ENCODE peak calls at places on chromosomes 11 and 22, in five cellular contexts. One of them, this sample, is unnamed.

GRCh38 chr11:106956887-106957505 is 61.3 kb downstream of the GUCY1A2 start:
- DNase-seq in left lung: peak
- DNase-seq in GM06990: no peak
- DNase-seq in activated B cell treated with CpG ODN at 0.5 μM for 24 hours: no peak
- DNase-seq in progenitor cell of endocrine pancreas: no peak
- DNase-seq in this sample: no peak

GRCh38 chr11:94821439-94821838 is 53.3 kb downstream of the AMOTL1 start:
- DNase-seq in left lung: peak
- DNase-seq in GM06990: no peak
- DNase-seq in activated B cell treated with CpG ODN at 0.5 μM for 24 hours: no peak
- DNase-seq in progenitor cell of endocrine pancreas: no peak
- DNase-seq in this sample: no peak

GRCh38 chr22:17633998-17634323 is 4.6 kb upstream of the BCL2L13 start:
- DNase-seq in left lung: no peak
- DNase-seq in GM06990: no peak
- DNase-seq in activated B cell treated with CpG ODN at 0.5 μM for 24 hours: no peak
- DNase-seq in progenitor cell of endocrine pancreas: no peak
- DNase-seq in this sample: no peak

GRCh38 chr11:76734456-76735217 is 48.5 kb upstream of the TSKU start:
- DNase-seq in left lung: no peak
- DNase-seq in GM06990: no peak
- DNase-seq in activated B cell treated with CpG ODN at 0.5 μM for 24 hours: no peak
- DNase-seq in progenitor cell of endocrine pancreas: no peak
- DNase-seq in this sample: no peak

GRCh38 chr11:72939031-72939430 is 124.8 kb downstream of the ATG16L2 start:
- DNase-seq in left lung: no peak
- DNase-seq in GM06990: no peak
- DNase-seq in activated B cell treated with CpG ODN at 0.5 μM for 24 hours: no peak
- DNase-seq in progenitor cell of endocrine pancreas: no peak
- DNase-seq in this sample: no peak

GRCh38 chr11:92082652-92083051 is 142.0 kb upstream of the FAT3 start:
- DNase-seq in left lung: no peak
- DNase-seq in GM06990: no peak
- DNase-seq in activated B cell treated with CpG ODN at 0.5 μM for 24 hours: no peak
- DNase-seq in progenitor cell of endocrine pancreas: no peak
- DNase-seq in this sample: no peak

GRCh38 chr11:11965192-11965591 is 43.2 kb downstream of the DKK3 start:
- DNase-seq in left lung: no peak
- DNase-seq in GM06990: no peak
- DNase-seq in activated B cell treated with CpG ODN at 0.5 μM for 24 hours: no peak
- DNase-seq in progenitor cell of endocrine pancreas: no peak
- DNase-seq in this sample: peak

GRCh38 chr22:41911292-41911611 is 3.6 kb downstream of the SHISA8 start:
- DNase-seq in left lung: no peak
- DNase-seq in GM06990: no peak
- DNase-seq in activated B cell treated with CpG ODN at 0.5 μM for 24 hours: no peak
- DNase-seq in progenitor cell of endocrine pancreas: no peak
- DNase-seq in this sample: no peak

GRCh38 chr11:108286369-108286768 is 63.5 kb downstream of the ATM start:
- DNase-seq in left lung: no peak
- DNase-seq in GM06990: no peak
- DNase-seq in activated B cell treated with CpG ODN at 0.5 μM for 24 hours: no peak
- DNase-seq in progenitor cell of endocrine pancreas: no peak
- DNase-seq in this sample: no peak

GRCh38 chr22:47591016-47591415 is 828.6 kb downstream of the TBC1D22A start:
- DNase-seq in left lung: no peak
- DNase-seq in GM06990: no peak
- DNase-seq in activated B cell treated with CpG ODN at 0.5 μM for 24 hours: no peak
- DNase-seq in progenitor cell of endocrine pancreas: no peak
- DNase-seq in this sample: no peak

GRCh38 chr22:50174382-50175190 is 4.1 kb downstream of the PANX2 start:
- DNase-seq in left lung: peak
- DNase-seq in GM06990: peak
- DNase-seq in activated B cell treated with CpG ODN at 0.5 μM for 24 hours: no peak
- DNase-seq in progenitor cell of endocrine pancreas: no peak
- DNase-seq in this sample: no peak

GRCh38 chr11:27075192-27075591 is 34.6 kb downstream of the BBOX1 start:
- DNase-seq in left lung: no peak
- DNase-seq in GM06990: no peak
- DNase-seq in activated B cell treated with CpG ODN at 0.5 μM for 24 hours: no peak
- DNase-seq in progenitor cell of endocrine pancreas: no peak
- DNase-seq in this sample: no peak

GRCh38 chr11:47586043-47586442 is 435 bp upstream of the FAM180B start:
- DNase-seq in left lung: no peak
- DNase-seq in GM06990: no peak
- DNase-seq in activated B cell treated with CpG ODN at 0.5 μM for 24 hours: no peak
- DNase-seq in progenitor cell of endocrine pancreas: no peak
- DNase-seq in this sample: no peak

GRCh38 chr11:17273668-17274321 is 2.7 kb upstream of the NUCB2 start:
- DNase-seq in left lung: no peak
- DNase-seq in GM06990: no peak
- DNase-seq in activated B cell treated with CpG ODN at 0.5 μM for 24 hours: no peak
- DNase-seq in progenitor cell of endocrine pancreas: no peak
- DNase-seq in this sample: no peak

GRCh38 chr22:27985323-27986275 is 66.5 kb upstream of the PITPNB start:
- DNase-seq in left lung: no peak
- DNase-seq in GM06990: no peak
- DNase-seq in activated B cell treated with CpG ODN at 0.5 μM for 24 hours: no peak
- DNase-seq in progenitor cell of endocrine pancreas: no peak
- DNase-seq in this sample: no peak

GRCh38 chr11:85705805-85706204 is 19.8 kb upstream of the CCDC89 start:
- DNase-seq in left lung: no peak
- DNase-seq in GM06990: no peak
- DNase-seq in activated B cell treated with CpG ODN at 0.5 μM for 24 hours: no peak
- DNase-seq in progenitor cell of endocrine pancreas: no peak
- DNase-seq in this sample: no peak

GRCh38 chr22:49960967-49961600 is 512 bp downstream of the PIM3 start:
- DNase-seq in left lung: peak
- DNase-seq in GM06990: no peak
- DNase-seq in activated B cell treated with CpG ODN at 0.5 μM for 24 hours: peak
- DNase-seq in progenitor cell of endocrine pancreas: no peak
- DNase-seq in this sample: no peak

GRCh38 chr11:2416765-2417164 is 16.2 kb downstream of the TSSC4 start:
- DNase-seq in left lung: peak
- DNase-seq in GM06990: no peak
- DNase-seq in activated B cell treated with CpG ODN at 0.5 μM for 24 hours: no peak
- DNase-seq in progenitor cell of endocrine pancreas: no peak
- DNase-seq in this sample: no peak

GRCh38 chr11:35347921-35348331 is 71.4 kb downstream of the SLC1A2 start:
- DNase-seq in left lung: no peak
- DNase-seq in GM06990: no peak
- DNase-seq in activated B cell treated with CpG ODN at 0.5 μM for 24 hours: no peak
- DNase-seq in progenitor cell of endocrine pancreas: no peak
- DNase-seq in this sample: no peak

GRCh38 chr11:4891996-4892640 is 10.4 kb downstream of the OR51T1 start:
- DNase-seq in left lung: no peak
- DNase-seq in GM06990: no peak
- DNase-seq in activated B cell treated with CpG ODN at 0.5 μM for 24 hours: no peak
- DNase-seq in progenitor cell of endocrine pancreas: no peak
- DNase-seq in this sample: no peak

GRCh38 chr11:17771841-17772401 is 37.3 kb downstream of the KCNC1 start:
- DNase-seq in left lung: peak
- DNase-seq in GM06990: no peak
- DNase-seq in activated B cell treated with CpG ODN at 0.5 μM for 24 hours: no peak
- DNase-seq in progenitor cell of endocrine pancreas: no peak
- DNase-seq in this sample: no peak

GRCh38 chr22:39894554-39895092 is 1.1 kb upstream of the ENTHD1 start:
- DNase-seq in left lung: no peak
- DNase-seq in GM06990: no peak
- DNase-seq in activated B cell treated with CpG ODN at 0.5 μM for 24 hours: no peak
- DNase-seq in progenitor cell of endocrine pancreas: no peak
- DNase-seq in this sample: no peak
- TF ChIP-seq CTCF in left lung: no peak
- TF ChIP-seq CTCF in GM06990: no peak
- TF ChIP-seq CTCF in activated B cell treated with CpG ODN at 0.5 μM for 24 hours: no peak
- TF ChIP-seq CTCF in progenitor cell of endocrine pancreas: no peak
- TF ChIP-seq CTCF in this sample: no peak

GRCh38 chr22:23894710-23895598 is 771 bp downstream of the MIF start:
- DNase-seq in left lung: peak
- DNase-seq in GM06990: peak
- DNase-seq in activated B cell treated with CpG ODN at 0.5 μM for 24 hours: peak
- DNase-seq in progenitor cell of endocrine pancreas: peak
- DNase-seq in this sample: peak
- TF ChIP-seq CTCF in left lung: peak
- TF ChIP-seq CTCF in GM06990: peak
- TF ChIP-seq CTCF in activated B cell treated with CpG ODN at 0.5 μM for 24 hours: peak
- TF ChIP-seq CTCF in progenitor cell of endocrine pancreas: peak
- TF ChIP-seq CTCF in this sample: peak

GRCh38 chr22:37331811-37332536 is 49.7 kb downstream of the CYTH4 start:
- DNase-seq in left lung: peak
- DNase-seq in GM06990: no peak
- DNase-seq in activated B cell treated with CpG ODN at 0.5 μM for 24 hours: no peak
- DNase-seq in progenitor cell of endocrine pancreas: no peak
- DNase-seq in this sample: no peak
- TF ChIP-seq CTCF in left lung: no peak
- TF ChIP-seq CTCF in GM06990: peak
- TF ChIP-seq CTCF in activated B cell treated with CpG ODN at 0.5 μM for 24 hours: no peak
- TF ChIP-seq CTCF in progenitor cell of endocrine pancreas: no peak
- TF ChIP-seq CTCF in this sample: no peak

DNA sequence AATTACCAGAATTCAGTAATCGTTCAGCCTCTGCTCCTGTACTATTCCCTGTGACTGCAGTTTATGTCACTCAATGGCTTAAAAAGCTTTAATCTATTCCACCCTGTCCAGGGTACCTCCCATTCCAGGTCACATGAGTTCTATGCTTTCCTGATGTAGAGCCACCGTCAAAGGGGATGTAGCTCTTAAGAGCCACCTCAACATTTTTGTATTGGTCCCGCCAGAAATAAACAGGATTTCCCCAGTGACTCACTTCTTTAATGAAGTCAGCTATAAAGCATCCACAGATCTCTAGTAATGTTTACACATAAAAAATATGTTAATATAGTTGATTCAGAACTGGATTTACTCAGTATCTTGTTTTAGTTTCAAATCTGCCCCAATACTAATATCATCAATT is 1.3 kb upstream of the OR8D1 start:
- DNase-seq in left lung: no peak
- DNase-seq in GM06990: no peak
- DNase-seq in activated B cell treated with CpG ODN at 0.5 μM for 24 hours: no peak
- DNase-seq in progenitor cell of endocrine pancreas: no peak
- DNase-seq in this sample: no peak
- TF ChIP-seq CTCF in left lung: no peak
- TF ChIP-seq CTCF in GM06990: no peak
- TF ChIP-seq CTCF in activated B cell treated with CpG ODN at 0.5 μM for 24 hours: no peak
- TF ChIP-seq CTCF in progenitor cell of endocrine pancreas: no peak
- TF ChIP-seq CTCF in this sample: no peak

GRCh38 chr11:45017329-45017728 is 66.6 kb upstream of the TP53I11 start:
- DNase-seq in left lung: no peak
- DNase-seq in GM06990: no peak
- DNase-seq in activated B cell treated with CpG ODN at 0.5 μM for 24 hours: no peak
- DNase-seq in progenitor cell of endocrine pancreas: no peak
- DNase-seq in this sample: no peak
- TF ChIP-seq CTCF in left lung: no peak
- TF ChIP-seq CTCF in GM06990: no peak
- TF ChIP-seq CTCF in activated B cell treated with CpG ODN at 0.5 μM for 24 hours: no peak
- TF ChIP-seq CTCF in progenitor cell of endocrine pancreas: peak
- TF ChIP-seq CTCF in this sample: no peak

GRCh38 chr11:114257621-114258558 is 38.3 kb upstream of the NNMT start:
- DNase-seq in left lung: no peak
- DNase-seq in GM06990: no peak
- DNase-seq in activated B cell treated with CpG ODN at 0.5 μM for 24 hours: no peak
- DNase-seq in progenitor cell of endocrine pancreas: peak
- DNase-seq in this sample: peak
- TF ChIP-seq CTCF in left lung: no peak
- TF ChIP-seq CTCF in GM06990: no peak
- TF ChIP-seq CTCF in activated B cell treated with CpG ODN at 0.5 μM for 24 hours: no peak
- TF ChIP-seq CTCF in progenitor cell of endocrine pancreas: peak
- TF ChIP-seq CTCF in this sample: no peak

GRCh38 chr11:117238221-117238620 is 5.8 kb downstream of the RNF214 start:
- DNase-seq in left lung: no peak
- DNase-seq in GM06990: no peak
- DNase-seq in activated B cell treated with CpG ODN at 0.5 μM for 24 hours: no peak
- DNase-seq in progenitor cell of endocrine pancreas: no peak
- DNase-seq in this sample: no peak

GRCh38 chr11:117239295-117239694 is 6.8 kb downstream of the RNF214 start:
- DNase-seq in left lung: no peak
- DNase-seq in GM06990: no peak
- DNase-seq in activated B cell treated with CpG ODN at 0.5 μM for 24 hours: no peak
- DNase-seq in progenitor cell of endocrine pancreas: no peak
- DNase-seq in this sample: no peak
- TF ChIP-seq CTCF in left lung: no peak
- TF ChIP-seq CTCF in GM06990: no peak
- TF ChIP-seq CTCF in activated B cell treated with CpG ODN at 0.5 μM for 24 hours: no peak
- TF ChIP-seq CTCF in progenitor cell of endocrine pancreas: no peak
- TF ChIP-seq CTCF in this sample: no peak